ENCODE peak calls at places on chromosomes 7 and 10, in nine cellular contexts. One of them, this sample, is unnamed.
A peak's percentile ranks its signal among the peaks of the same experiment; 100 is the strongest.

GRCh38 chr10:78338717-78339116 is 305.1 kb downstream of the RPS24 start:
- DNase-seq in NCI-H510A treated with DMSO at 0.1 percent for 48 hours: no peak
- DNase-seq in cardiac fibroblast: no peak
- DNase-seq in H7: no peak
- DNase-seq in activated naive CD8-positive, alpha-beta T cell treated with anti-CD3 and anti-CD28 coated beads, Interleukin-2, amount 50 U/mL, for 24 hours: no peak
- DNase-seq in hepatocyte: no peak
- DNase-seq in central memory CD8-positive, alpha-beta T cell: no peak
- DNase-seq in HEK293T: no peak
- DNase-seq in NCI-H187: no peak
- DNase-seq in this sample: no peak

GRCh38 chr10:89032141-89032814 is 41.7 kb downstream of the FAS start:
- DNase-seq in NCI-H510A treated with DMSO at 0.1 percent for 48 hours: no peak
- DNase-seq in cardiac fibroblast: peak; percentile 95
- DNase-seq in H7: no peak
- DNase-seq in activated naive CD8-positive, alpha-beta T cell treated with anti-CD3 and anti-CD28 coated beads, Interleukin-2, amount 50 U/mL, for 24 hours: peak; percentile 71
- DNase-seq in hepatocyte: no peak
- DNase-seq in central memory CD8-positive, alpha-beta T cell: no peak
- DNase-seq in HEK293T: no peak
- DNase-seq in NCI-H187: no peak
- DNase-seq in this sample: peak; percentile 2

GRCh38 chr7:4138866-4139265 is 543.2 kb upstream of the FOXK1 start:
- DNase-seq in NCI-H510A treated with DMSO at 0.1 percent for 48 hours: no peak
- DNase-seq in cardiac fibroblast: no peak
- DNase-seq in H7: no peak
- DNase-seq in activated naive CD8-positive, alpha-beta T cell treated with anti-CD3 and anti-CD28 coated beads, Interleukin-2, amount 50 U/mL, for 24 hours: no peak
- DNase-seq in hepatocyte: no peak
- DNase-seq in central memory CD8-positive, alpha-beta T cell: no peak
- DNase-seq in HEK293T: no peak
- DNase-seq in NCI-H187: no peak
- DNase-seq in this sample: no peak

GRCh38 chr10:112957589-112958202 is 7.6 kb downstream of the TCF7L2 start:
- DNase-seq in NCI-H510A treated with DMSO at 0.1 percent for 48 hours: no peak
- DNase-seq in cardiac fibroblast: no peak
- DNase-seq in H7: no peak
- DNase-seq in activated naive CD8-positive, alpha-beta T cell treated with anti-CD3 and anti-CD28 coated beads, Interleukin-2, amount 50 U/mL, for 24 hours: no peak
- DNase-seq in hepatocyte: no peak
- DNase-seq in central memory CD8-positive, alpha-beta T cell: no peak
- DNase-seq in HEK293T: no peak
- DNase-seq in NCI-H187: no peak
- DNase-seq in this sample: peak; percentile 73

GRCh38 chr10:43084812-43085211 is 7.9 kb downstream of the RET start:
- DNase-seq in NCI-H510A treated with DMSO at 0.1 percent for 48 hours: no peak
- DNase-seq in cardiac fibroblast: no peak
- DNase-seq in H7: no peak
- DNase-seq in activated naive CD8-positive, alpha-beta T cell treated with anti-CD3 and anti-CD28 coated beads, Interleukin-2, amount 50 U/mL, for 24 hours: no peak
- DNase-seq in hepatocyte: no peak
- DNase-seq in central memory CD8-positive, alpha-beta T cell: no peak
- DNase-seq in HEK293T: no peak
- DNase-seq in NCI-H187: no peak
- DNase-seq in this sample: peak; percentile 17

GRCh38 chr7:142889825-142890224 is 4.3 kb upstream of the TRPV6 start:
- DNase-seq in NCI-H510A treated with DMSO at 0.1 percent for 48 hours: no peak
- DNase-seq in cardiac fibroblast: no peak
- DNase-seq in H7: no peak
- DNase-seq in activated naive CD8-positive, alpha-beta T cell treated with anti-CD3 and anti-CD28 coated beads, Interleukin-2, amount 50 U/mL, for 24 hours: no peak
- DNase-seq in hepatocyte: peak; percentile 48
- DNase-seq in central memory CD8-positive, alpha-beta T cell: no peak
- DNase-seq in HEK293T: no peak
- DNase-seq in NCI-H187: no peak
- DNase-seq in this sample: peak; percentile 59

GRCh38 chr10:57864789-57865676 is 402.7 kb downstream of the IPMK start:
- DNase-seq in NCI-H510A treated with DMSO at 0.1 percent for 48 hours: no peak
- DNase-seq in cardiac fibroblast: no peak
- DNase-seq in H7: no peak
- DNase-seq in activated naive CD8-positive, alpha-beta T cell treated with anti-CD3 and anti-CD28 coated beads, Interleukin-2, amount 50 U/mL, for 24 hours: no peak
- DNase-seq in hepatocyte: peak; percentile 70
- DNase-seq in central memory CD8-positive, alpha-beta T cell: no peak
- DNase-seq in HEK293T: no peak
- DNase-seq in NCI-H187: no peak
- DNase-seq in this sample: no peak

GRCh38 chr7:121275204-121275603 is 53.6 kb upstream of the WNT16 start:
- DNase-seq in NCI-H510A treated with DMSO at 0.1 percent for 48 hours: peak; percentile 37
- DNase-seq in cardiac fibroblast: no peak
- DNase-seq in H7: no peak
- DNase-seq in activated naive CD8-positive, alpha-beta T cell treated with anti-CD3 and anti-CD28 coated beads, Interleukin-2, amount 50 U/mL, for 24 hours: no peak
- DNase-seq in hepatocyte: no peak
- DNase-seq in central memory CD8-positive, alpha-beta T cell: no peak
- DNase-seq in HEK293T: no peak
- DNase-seq in NCI-H187: no peak
- DNase-seq in this sample: no peak

GRCh38 chr7:4386190-4386589 is 295.9 kb upstream of the FOXK1 start:
- DNase-seq in NCI-H510A treated with DMSO at 0.1 percent for 48 hours: no peak
- DNase-seq in cardiac fibroblast: no peak
- DNase-seq in H7: no peak
- DNase-seq in activated naive CD8-positive, alpha-beta T cell treated with anti-CD3 and anti-CD28 coated beads, Interleukin-2, amount 50 U/mL, for 24 hours: no peak
- DNase-seq in hepatocyte: no peak
- DNase-seq in central memory CD8-positive, alpha-beta T cell: no peak
- DNase-seq in HEK293T: no peak
- DNase-seq in NCI-H187: no peak
- DNase-seq in this sample: no peak

GRCh38 chr7:48904975-48905374 is 19.4 kb upstream of the CDC14C start:
- DNase-seq in NCI-H510A treated with DMSO at 0.1 percent for 48 hours: no peak
- DNase-seq in cardiac fibroblast: no peak
- DNase-seq in H7: no peak
- DNase-seq in activated naive CD8-positive, alpha-beta T cell treated with anti-CD3 and anti-CD28 coated beads, Interleukin-2, amount 50 U/mL, for 24 hours: no peak
- DNase-seq in hepatocyte: no peak
- DNase-seq in central memory CD8-positive, alpha-beta T cell: no peak
- DNase-seq in HEK293T: no peak
- DNase-seq in NCI-H187: no peak
- DNase-seq in this sample: no peak

GRCh38 chr10:70544431-70545340 is 57.9 kb downstream of the PRF1 start:
- DNase-seq in NCI-H510A treated with DMSO at 0.1 percent for 48 hours: peak; percentile 33
- DNase-seq in cardiac fibroblast: no peak
- DNase-seq in H7: no peak
- DNase-seq in activated naive CD8-positive, alpha-beta T cell treated with anti-CD3 and anti-CD28 coated beads, Interleukin-2, amount 50 U/mL, for 24 hours: no peak
- DNase-seq in hepatocyte: no peak
- DNase-seq in central memory CD8-positive, alpha-beta T cell: no peak
- DNase-seq in HEK293T: no peak
- DNase-seq in NCI-H187: no peak
- DNase-seq in this sample: no peak

GRCh38 chr10:114681542-114681941 is 23.5 kb upstream of the ABLIM1 start:
- DNase-seq in NCI-H510A treated with DMSO at 0.1 percent for 48 hours: no peak
- DNase-seq in cardiac fibroblast: no peak
- DNase-seq in H7: no peak
- DNase-seq in activated naive CD8-positive, alpha-beta T cell treated with anti-CD3 and anti-CD28 coated beads, Interleukin-2, amount 50 U/mL, for 24 hours: no peak
- DNase-seq in hepatocyte: no peak
- DNase-seq in central memory CD8-positive, alpha-beta T cell: no peak
- DNase-seq in HEK293T: no peak
- DNase-seq in NCI-H187: no peak
- DNase-seq in this sample: peak; percentile 55

GRCh38 chr10:14873090-14873760 is 5.4 kb upstream of the SUV39H2 start:
- DNase-seq in NCI-H510A treated with DMSO at 0.1 percent for 48 hours: no peak
- DNase-seq in cardiac fibroblast: peak; percentile 75
- DNase-seq in H7: no peak
- DNase-seq in activated naive CD8-positive, alpha-beta T cell treated with anti-CD3 and anti-CD28 coated beads, Interleukin-2, amount 50 U/mL, for 24 hours: no peak
- DNase-seq in hepatocyte: no peak
- DNase-seq in central memory CD8-positive, alpha-beta T cell: no peak
- DNase-seq in HEK293T: no peak
- DNase-seq in NCI-H187: no peak
- DNase-seq in this sample: no peak

GRCh38 chr10:132434405-132435005 is 37.5 kb downstream of the PWWP2B start:
- DNase-seq in NCI-H510A treated with DMSO at 0.1 percent for 48 hours: no peak
- DNase-seq in cardiac fibroblast: no peak
- DNase-seq in H7: no peak
- DNase-seq in activated naive CD8-positive, alpha-beta T cell treated with anti-CD3 and anti-CD28 coated beads, Interleukin-2, amount 50 U/mL, for 24 hours: peak; percentile 80
- DNase-seq in hepatocyte: no peak
- DNase-seq in central memory CD8-positive, alpha-beta T cell: no peak
- DNase-seq in HEK293T: peak; percentile 81
- DNase-seq in NCI-H187: no peak
- DNase-seq in this sample: no peak

GRCh38 chr10:80046629-80047441 is 31.6 kb upstream of the TMEM254 start:
- DNase-seq in NCI-H510A treated with DMSO at 0.1 percent for 48 hours: peak; percentile 72
- DNase-seq in cardiac fibroblast: peak; percentile 77
- DNase-seq in H7: peak; percentile 60
- DNase-seq in activated naive CD8-positive, alpha-beta T cell treated with anti-CD3 and anti-CD28 coated beads, Interleukin-2, amount 50 U/mL, for 24 hours: peak; percentile 81
- DNase-seq in hepatocyte: peak; percentile 90
- DNase-seq in central memory CD8-positive, alpha-beta T cell: peak; percentile 36
- DNase-seq in HEK293T: peak; percentile 78
- DNase-seq in NCI-H187: no peak
- DNase-seq in this sample: peak; percentile 84

GRCh38 chr7:54678763-54679396 is 80.1 kb downstream of the SEC61G start:
- DNase-seq in NCI-H510A treated with DMSO at 0.1 percent for 48 hours: no peak
- DNase-seq in cardiac fibroblast: peak; percentile 5
- DNase-seq in H7: no peak
- DNase-seq in activated naive CD8-positive, alpha-beta T cell treated with anti-CD3 and anti-CD28 coated beads, Interleukin-2, amount 50 U/mL, for 24 hours: no peak
- DNase-seq in hepatocyte: no peak
- DNase-seq in central memory CD8-positive, alpha-beta T cell: no peak
- DNase-seq in HEK293T: no peak
- DNase-seq in NCI-H187: no peak
- DNase-seq in this sample: no peak

GRCh38 chr10:32318476-32318896 is 28.5 kb downstream of the EPC1 start:
- DNase-seq in NCI-H510A treated with DMSO at 0.1 percent for 48 hours: no peak
- DNase-seq in cardiac fibroblast: peak; percentile 27
- DNase-seq in H7: no peak
- DNase-seq in activated naive CD8-positive, alpha-beta T cell treated with anti-CD3 and anti-CD28 coated beads, Interleukin-2, amount 50 U/mL, for 24 hours: no peak
- DNase-seq in hepatocyte: no peak
- DNase-seq in central memory CD8-positive, alpha-beta T cell: no peak
- DNase-seq in HEK293T: no peak
- DNase-seq in NCI-H187: no peak
- DNase-seq in this sample: no peak

GRCh38 chr7:124086843-124087242 is 54.0 kb upstream of the TMEM229A start:
- DNase-seq in NCI-H510A treated with DMSO at 0.1 percent for 48 hours: no peak
- DNase-seq in cardiac fibroblast: no peak
- DNase-seq in H7: no peak
- DNase-seq in activated naive CD8-positive, alpha-beta T cell treated with anti-CD3 and anti-CD28 coated beads, Interleukin-2, amount 50 U/mL, for 24 hours: no peak
- DNase-seq in hepatocyte: no peak
- DNase-seq in central memory CD8-positive, alpha-beta T cell: no peak
- DNase-seq in HEK293T: no peak
- DNase-seq in NCI-H187: no peak
- DNase-seq in this sample: no peak

GRCh38 chr10:76950354-76950753 is 687.3 kb downstream of the KCNMA1 start:
- DNase-seq in NCI-H510A treated with DMSO at 0.1 percent for 48 hours: no peak
- DNase-seq in cardiac fibroblast: no peak
- DNase-seq in H7: no peak
- DNase-seq in activated naive CD8-positive, alpha-beta T cell treated with anti-CD3 and anti-CD28 coated beads, Interleukin-2, amount 50 U/mL, for 24 hours: no peak
- DNase-seq in hepatocyte: no peak
- DNase-seq in central memory CD8-positive, alpha-beta T cell: no peak
- DNase-seq in HEK293T: no peak
- DNase-seq in NCI-H187: no peak
- DNase-seq in this sample: no peak

GRCh38 chr7:76294344-76295024 is 8.0 kb upstream of the HSPB1 start:
- DNase-seq in NCI-H510A treated with DMSO at 0.1 percent for 48 hours: peak; percentile 51
- DNase-seq in cardiac fibroblast: peak; percentile 99
- DNase-seq in H7: peak; percentile 88
- DNase-seq in activated naive CD8-positive, alpha-beta T cell treated with anti-CD3 and anti-CD28 coated beads, Interleukin-2, amount 50 U/mL, for 24 hours: no peak
- DNase-seq in hepatocyte: peak; percentile 89
- DNase-seq in central memory CD8-positive, alpha-beta T cell: no peak
- DNase-seq in HEK293T: no peak
- DNase-seq in NCI-H187: peak; percentile 87
- DNase-seq in this sample: peak; percentile 97

GRCh38 chr7:109793-110556 is 82.4 kb upstream of the FAM20C start:
- DNase-seq in NCI-H510A treated with DMSO at 0.1 percent for 48 hours: no peak
- DNase-seq in cardiac fibroblast: no peak
- DNase-seq in H7: no peak
- DNase-seq in activated naive CD8-positive, alpha-beta T cell treated with anti-CD3 and anti-CD28 coated beads, Interleukin-2, amount 50 U/mL, for 24 hours: no peak
- DNase-seq in hepatocyte: no peak
- DNase-seq in central memory CD8-positive, alpha-beta T cell: no peak
- DNase-seq in HEK293T: no peak
- DNase-seq in NCI-H187: no peak
- DNase-seq in this sample: no peak

GRCh38 chr7:44108768-44109750 is 4.9 kb downstream of the AEBP1 start:
- DNase-seq in NCI-H510A treated with DMSO at 0.1 percent for 48 hours: no peak
- DNase-seq in cardiac fibroblast: no peak
- DNase-seq in H7: peak; percentile 77
- DNase-seq in activated naive CD8-positive, alpha-beta T cell treated with anti-CD3 and anti-CD28 coated beads, Interleukin-2, amount 50 U/mL, for 24 hours: no peak
- DNase-seq in hepatocyte: no peak
- DNase-seq in central memory CD8-positive, alpha-beta T cell: no peak
- DNase-seq in HEK293T: no peak
- DNase-seq in NCI-H187: no peak
- DNase-seq in this sample: no peak

GRCh38 chr7:145624618-145625017 is 492.0 kb upstream of the CNTNAP2 start:
- DNase-seq in NCI-H510A treated with DMSO at 0.1 percent for 48 hours: no peak
- DNase-seq in cardiac fibroblast: peak; percentile 38
- DNase-seq in H7: no peak
- DNase-seq in activated naive CD8-positive, alpha-beta T cell treated with anti-CD3 and anti-CD28 coated beads, Interleukin-2, amount 50 U/mL, for 24 hours: no peak
- DNase-seq in hepatocyte: no peak
- DNase-seq in central memory CD8-positive, alpha-beta T cell: no peak
- DNase-seq in HEK293T: no peak
- DNase-seq in NCI-H187: no peak
- DNase-seq in this sample: no peak

GRCh38 chr7:140000666-140001268 is 62.0 kb downstream of the PARP12 start:
- DNase-seq in NCI-H510A treated with DMSO at 0.1 percent for 48 hours: no peak
- DNase-seq in cardiac fibroblast: no peak
- DNase-seq in H7: no peak
- DNase-seq in activated naive CD8-positive, alpha-beta T cell treated with anti-CD3 and anti-CD28 coated beads, Interleukin-2, amount 50 U/mL, for 24 hours: no peak
- DNase-seq in hepatocyte: no peak
- DNase-seq in central memory CD8-positive, alpha-beta T cell: no peak
- DNase-seq in HEK293T: no peak
- DNase-seq in NCI-H187: no peak
- DNase-seq in this sample: no peak